ENCODE peak calls at places on chromosomes 6 and 20, in six cellular contexts. M, Z, T, S, C and L are unnamed samples.

GRCh38 chr20:47951521-47951951 is 166.3 kb upstream of the SULF2 start:
- DNase-seq in M (peak; percentile 17), Z (peak; percentile 51), T (no peak), S (peak; percentile 92), C (no peak), L (no peak)

GRCh38 chr6:113813207-113813606 is 43.9 kb upstream of the MARCKS start:
- DNase-seq in M (peak; percentile 86), Z (no peak), T (no peak), S (no peak), C (no peak), L (no peak)

GRCh38 chr20:50380697-50381040 is 129.5 kb upstream of the PTPN1 start:
- DNase-seq in M (peak; percentile 65), Z (no peak), T (no peak), S (peak; percentile 71), C (peak; percentile 22), L (peak; percentile 32)

GRCh38 chr6:4482461-4482860 is 293.7 kb upstream of the CDYL start:
- DNase-seq in M (no peak), Z (no peak), T (no peak), S (no peak), C (no peak), L (no peak)

GRCh38 chr20:1776608-1777475 is 118.4 kb upstream of the SIRPA start:
- DNase-seq in M (peak; percentile 87), Z (peak; percentile 86), T (peak; percentile 84), S (peak; percentile 95), C (peak; percentile 92), L (peak; percentile 94)

GRCh38 chr6:56278186-56278585 is 30.8 kb upstream of the COL21A1 start:
- DNase-seq in M (no peak), Z (no peak), T (no peak), S (peak; percentile 29), C (peak; percentile 4), L (peak; percentile 7)

GRCh38 chr6:15017251-15017650 is 228.6 kb upstream of the JARID2 start:
- DNase-seq in M (peak; percentile 17), Z (no peak), T (peak; percentile 82), S (no peak), C (peak; percentile 93), L (peak; percentile 38)

GRCh38 chr6:29653452-29654038 is 3.3 kb upstream of the MOG start:
- DNase-seq in M (peak; percentile 80), Z (peak; percentile 46), T (no peak), S (peak; percentile 70), C (peak; percentile 94), L (peak; percentile 91)

GRCh38 chr20:32201977-32202363 is 5.6 kb downstream of the PLAGL2 start:
- DNase-seq in M (no peak), Z (no peak), T (no peak), S (no peak), C (no peak), L (no peak)

GRCh38 chr20:19670829-19671228 is 87.2 kb upstream of the RIN2 start:
- DNase-seq in M (no peak), Z (no peak), T (no peak), S (no peak), C (no peak), L (no peak)

GRCh38 chr6:72553531-72554202 is 68.2 kb upstream of the KCNQ5 start:
- DNase-seq in M (peak; percentile 93), Z (no peak), T (no peak), S (peak; percentile 85), C (peak; percentile 47), L (no peak)

GRCh38 chr20:52552181-52552872 is 360.7 kb upstream of the ZFP64 start:
- DNase-seq in M (peak; percentile 66), Z (peak; percentile 46), T (no peak), S (peak; percentile 70), C (peak; percentile 38), L (no peak)

GRCh38 chr6:84453499-84453898 is 226.1 kb upstream of the CEP162 start:
- DNase-seq in M (no peak), Z (no peak), T (no peak), S (peak; percentile 38), C (no peak), L (no peak)
- H3K27me3 ChIP-seq in M (no peaks in the 10 kb centered on the region), Z (no peaks in the 10 kb centered on the region), T (no peaks in the 10 kb centered on the region), S (no peaks in the 10 kb centered on the region), C (no peaks in the 10 kb centered on the region), L (no peaks in the 10 kb centered on the region)

DNA sequence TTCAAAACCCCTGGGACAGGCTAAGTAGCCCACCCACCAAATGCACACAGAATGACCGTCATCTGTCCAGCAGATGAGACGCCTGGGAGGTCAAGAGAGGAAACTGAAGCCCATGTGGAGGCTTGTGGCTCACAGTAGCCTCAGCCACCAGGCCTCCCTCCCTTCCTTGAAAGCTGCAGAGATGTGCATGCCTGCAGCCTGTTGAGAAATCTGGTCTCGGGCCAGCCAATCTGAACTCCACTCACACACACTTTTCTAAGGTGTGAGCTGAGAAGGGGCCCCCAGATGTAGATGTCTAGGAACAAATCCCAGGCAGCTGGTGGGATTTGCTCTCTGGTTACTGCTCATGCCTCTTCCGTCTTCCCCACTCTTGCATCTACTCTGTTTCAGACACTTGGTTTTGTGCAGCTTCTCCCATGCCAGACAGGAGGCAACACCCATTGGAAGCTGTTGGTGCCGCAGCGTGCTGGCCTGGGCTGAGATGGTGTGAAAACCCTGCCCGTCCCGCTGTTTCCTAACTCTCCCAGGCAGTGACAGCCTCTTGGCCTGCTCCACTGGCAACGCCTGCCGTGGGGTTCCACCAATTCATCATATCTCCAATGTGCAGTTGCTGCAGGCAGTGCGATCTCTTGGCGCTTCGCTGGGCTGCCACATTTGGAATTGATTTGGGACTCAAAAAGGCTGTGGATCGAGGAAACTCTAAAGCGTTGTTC is 24.1 kb upstream of the PAX1 start:
- DNase-seq in M (no peak), Z (no peak), T (no peak), S (no peak), C (no peak), L (no peak)
- H3K4me2 ChIP-seq in M (no peak overlapping the region), Z (no peak overlapping the region), T (no peak overlapping the region), S (no peak overlapping the region), C (no peak overlapping the region), L (no peak overlapping the region)

DNA sequence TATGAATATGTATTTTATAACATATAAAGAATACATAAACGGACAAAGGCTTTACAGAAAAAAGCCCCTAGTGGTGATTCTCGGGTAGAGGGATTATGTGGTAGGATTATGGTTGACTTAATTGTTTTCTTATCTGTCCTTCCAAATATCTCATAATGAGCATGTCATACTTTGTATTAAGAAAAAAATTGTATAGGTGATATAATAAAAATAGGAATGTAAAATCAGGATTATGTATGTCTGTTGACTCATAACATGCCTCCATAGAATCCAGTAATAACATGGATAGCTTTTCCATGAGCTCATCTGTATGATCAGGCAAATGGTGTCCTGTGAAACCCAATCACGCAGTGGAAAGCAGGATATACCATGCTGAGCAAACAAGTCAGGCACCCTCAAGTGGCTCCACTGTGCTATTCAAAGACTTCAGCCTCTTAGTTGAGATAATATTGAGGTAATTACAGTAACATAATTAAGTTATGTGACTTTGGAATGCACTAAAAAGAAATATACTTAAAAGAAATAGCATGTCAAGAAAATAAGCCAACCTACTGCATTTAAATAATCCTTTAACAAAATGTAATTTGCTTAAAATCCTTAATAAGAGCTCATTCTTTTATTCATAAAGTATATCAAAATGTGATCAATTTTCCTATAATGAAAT is 39.6 kb upstream of the PRELID3B start:
- DNase-seq in M (peak; percentile 84), Z (peak; percentile 61), T (no peak), S (peak; percentile 71), C (peak; percentile 21), L (no peak)
- TF ChIP-seq CTCF in M (no peak), Z (peak; percentile 42), T (peak; percentile 66), S (peak; percentile 52), C (no peak), L (no peak)

GRCh38 chr6:34001706-34002645 is 143.9 kb downstream of the GRM4 start:
- DNase-seq in M (no peak), Z (no peak), T (no peak), S (no peak), C (peak; percentile 41), L (no peak)
- H3K27me3 ChIP-seq in M (peaks cover 26% of the 10 kb centered on the region), Z (peaks cover 92% of the 10 kb centered on the region), T (peaks cover 23% of the 10 kb centered on the region), S (peaks cover 59% of the 10 kb centered on the region), C (peaks cover 64% of the 10 kb centered on the region), L (no peaks in the 10 kb centered on the region)

GRCh38 chr20:57678340-57678739 is 31.5 kb downstream of the PMEPA1 start:
- DNase-seq in M (no peak), Z (no peak), T (no peak), S (no peak), C (no peak), L (no peak)
- H3K4me2 ChIP-seq in M (no peak overlapping the region), Z (no peak overlapping the region), T (no peak overlapping the region), S (no peak overlapping the region), C (peak overlapping the region; percentile 50), L (no peak overlapping the region)

GRCh38 chr6:116847234-116847633 is 18.4 kb upstream of the GPRC6A start:
- DNase-seq in M (peak; percentile 41), Z (no peak), T (no peak), S (peak; percentile 60), C (peak; percentile 52), L (peak; percentile 54)
- TF ChIP-seq CTCF in M (peak; percentile 49), Z (peak; percentile 60), T (peak; percentile 48), S (peak; percentile 38), C (no peak), L (peak; percentile 60)

GRCh38 chr20:63119451-63120285 is 96.3 kb downstream of the YTHDF1 start:
- DNase-seq in M (no peak), Z (no peak), T (no peak), S (no peak), C (no peak), L (no peak)

GRCh38 chr20:63122626-63123025 is 93.3 kb downstream of the YTHDF1 start:
- DNase-seq in M (no peak), Z (no peak), T (no peak), S (no peak), C (no peak), L (no peak)

GRCh38 chr20:63121749-63122405 is 94.1 kb downstream of the YTHDF1 start:
- DNase-seq in M (no peak), Z (no peak), T (peak; percentile 17), S (no peak), C (no peak), L (no peak)

GRCh38 chr20:63120286-63121090 is 95.4 kb downstream of the YTHDF1 start:
- DNase-seq in M (no peak), Z (no peak), T (no peak), S (no peak), C (no peak), L (no peak)

GRCh38 chr20:63121246-63121645 is 94.7 kb downstream of the YTHDF1 start:
- DNase-seq in M (no peak), Z (no peak), T (no peak), S (no peak), C (no peak), L (no peak)
- H3K27me3 ChIP-seq in M (peaks cover 17% of the 10 kb centered on the region), Z (peaks cover 100% of the 10 kb centered on the region), T (no peaks in the 10 kb centered on the region), S (peaks cover 20% of the 10 kb centered on the region), C (no peaks in the 10 kb centered on the region), L (no peaks in the 10 kb centered on the region)

GRCh38 chr6:35019831-35020230 is 121.3 kb downstream of the TCP11 start:
- DNase-seq in M (no peak), Z (no peak), T (no peak), S (no peak), C (no peak), L (no peak)
- H3K4me2 ChIP-seq in M (no peak overlapping the region), Z (no peak overlapping the region), T (no peak overlapping the region), S (no peak overlapping the region), C (no peak overlapping the region), L (no peak overlapping the region)